ENCODE peak calls at places on chromosomes 6 and 20, in four cellular contexts. I is AG08396, B is ELR, C is endothelial cell. U is an unnamed sample.
A peak's percentile ranks its signal among the peaks of the same experiment; 100 is the strongest.

GRCh38 chr6:56495654-56496053 is 147.0 kb downstream of the DST start:
- DNase-seq in C (no peak), I (no peak), B (no peak), U (no peak)

GRCh38 chr6:125952764-125953501 is 3.6 kb upstream of the HINT3 start:
- DNase-seq in B (peak; percentile 66), C (no peak), I (peak; percentile 37), U (peak; percentile 69)

GRCh38 chr20:3652217-3652616 is 11.0 kb downstream of the GFRA4 start:
- DNase-seq in C (no peak), B (no peak), I (no peak), U (no peak)

GRCh38 chr20:2867081-2867860 is 6.0 kb upstream of the PTPRA start:
- DNase-seq in C (no peak), I (no peak), B (no peak), U (peak; percentile 4)

GRCh38 chr6:137975058-137975940 is 108.2 kb downstream of the TNFAIP3 start:
- DNase-seq in C (no peak), B (peak; percentile 35), I (no peak), U (peak; percentile 50)

GRCh38 chr6:76697585-76697984 is 625.1 kb upstream of the IMPG1 start:
- DNase-seq in C (no peak), B (peak; percentile 64), I (peak; percentile 2), U (peak; percentile 22)

GRCh38 chr6:157688960-157689599 is 134.0 kb upstream of the SNX9 start:
- DNase-seq in C (peak; percentile 40), B (no peak), I (peak; percentile 52), U (peak; percentile 24)

GRCh38 chr20:31987744-31988143 is 19.8 kb downstream of the XKR7 start:
- DNase-seq in C (no peak), B (peak; percentile 54), I (no peak), U (peak; percentile 32)

GRCh38 chr6:160790028-160790792 is 88.2 kb downstream of the PLG start:
- DNase-seq in C (no peak), I (no peak), B (peak; percentile 1), U (peak; percentile 21)

GRCh38 chr20:62962891-62963613 is 10.5 kb downstream of the SLC17A9 start:
- DNase-seq in C (no peak), I (no peak), B (no peak), U (no peak)

GRCh38 chr6:9924971-9925370 is 489.9 kb downstream of the TFAP2A start:
- DNase-seq in I (no peak), B (no peak), C (no peak), U (no peak)

GRCh38 chr6:30322527-30323501 is 3.9 kb upstream of the TRIM39 start:
- DNase-seq in B (peak; percentile 92), I (no peak), C (no peak), U (peak; percentile 61)

GRCh38 chr6:111358454-111358853 is 124.6 kb downstream of the REV3L start:
- DNase-seq in B (peak; percentile 57), I (no peak), C (no peak), U (peak; percentile 5)

U was measured in GM23248.